ENCODE peak calls at places on chromosomes 11 and 22, in four cellular contexts. One of them, this sample, is unnamed.

GRCh38 chr11:14232652-14233051 is 126.3 kb downstream of the RRAS2 start:
- DNase-seq in SK-N-SH: peak; percentile 33
- DNase-seq in GM12878: no peak
- DNase-seq in K562: peak; percentile 49
- DNase-seq in this sample: no peak

GRCh38 chr11:1303196-1303821 is 6.1 kb downstream of the TOLLIP start:
- DNase-seq in SK-N-SH: peak; percentile 59
- DNase-seq in GM12878: no peak
- DNase-seq in K562: no peak
- DNase-seq in this sample: peak; percentile 22

GRCh38 chr11:128187829-128188228 is 399.5 kb downstream of the ETS1 start:
- DNase-seq in SK-N-SH: peak; percentile 69
- DNase-seq in GM12878: no peak
- DNase-seq in K562: no peak
- DNase-seq in this sample: no peak

GRCh38 chr11:1771273-1771672 is 7.5 kb upstream of the CTSD start:
- DNase-seq in SK-N-SH: no peak
- DNase-seq in GM12878: no peak
- DNase-seq in K562: no peak
- DNase-seq in this sample: peak; percentile 77

GRCh38 chr11:61554172-61554988 is 26.5 kb downstream of the SYT7 start:
- DNase-seq in SK-N-SH: no peak
- DNase-seq in GM12878: no peak
- DNase-seq in K562: peak; percentile 44
- DNase-seq in this sample: no peak

GRCh38 chr22:39352301-39352867 is 2.6 kb downstream of the SYNGR1 start:
- DNase-seq in SK-N-SH: no peak
- DNase-seq in GM12878: no peak
- DNase-seq in K562: no peak
- DNase-seq in this sample: no peak

GRCh38 chr11:121082670-121083069 is 18.4 kb upstream of the TECTA start:
- DNase-seq in SK-N-SH: no peak
- DNase-seq in GM12878: no peak
- DNase-seq in K562: no peak
- DNase-seq in this sample: no peak

GRCh38 chr11:65862941-65863888 is 3.0 kb downstream of the MUS81 start:
- DNase-seq in SK-N-SH: no peak
- DNase-seq in GM12878: no peak
- DNase-seq in K562: no peak
- DNase-seq in this sample: no peak

GRCh38 chr22:21587803-21588611 is 20.5 kb downstream of the UBE2L3 start:
- DNase-seq in SK-N-SH: no peak
- DNase-seq in GM12878: peak; percentile 78
- DNase-seq in K562: peak; percentile 74
- DNase-seq in this sample: no peak

GRCh38 chr11:96161271-96162089 is 181.5 kb downstream of the MAML2 start:
- DNase-seq in SK-N-SH: no peak
- DNase-seq in GM12878: no peak
- DNase-seq in K562: no peak
- DNase-seq in this sample: no peak

GRCh38 chr11:765025-765801 is 12.1 kb downstream of the GATD1 start:
- DNase-seq in SK-N-SH: peak; percentile 92
- DNase-seq in GM12878: no peak
- DNase-seq in K562: peak; percentile 59
- DNase-seq in this sample: peak; percentile 81

GRCh38 chr11:65411681-65412070 is 10.9 kb upstream of the NEAT1 start:
- DNase-seq in SK-N-SH: no peak
- DNase-seq in GM12878: no peak
- DNase-seq in K562: no peak
- DNase-seq in this sample: no peak

GRCh38 chr22:30422481-30423295 is 2.9 kb upstream of the MTFP1 start:
- DNase-seq in SK-N-SH: no peak
- DNase-seq in GM12878: no peak
- DNase-seq in K562: peak; percentile 19
- DNase-seq in this sample: peak; percentile 41

GRCh38 chr11:122189259-122189658 is 73.2 kb upstream of the BLID start:
- DNase-seq in SK-N-SH: no peak
- DNase-seq in GM12878: no peak
- DNase-seq in K562: no peak
- DNase-seq in this sample: no peak

GRCh38 chr22:35399114-35399677 is 744 bp upstream of the MCM5 start:
- DNase-seq in SK-N-SH: peak; percentile 76
- DNase-seq in GM12878: no peak
- DNase-seq in K562: no peak
- DNase-seq in this sample: no peak

GRCh38 chr22:35582861-35583670 is 34.1 kb downstream of the MB start:
- DNase-seq in SK-N-SH: peak; percentile 88
- DNase-seq in GM12878: peak; percentile 7
- DNase-seq in K562: peak; percentile 85
- DNase-seq in this sample: peak; percentile 53

GRCh38 chr11:114257621-114258558 is 38.3 kb upstream of the NNMT start:
- DNase-seq in SK-N-SH: peak; percentile 81
- DNase-seq in GM12878: no peak
- DNase-seq in K562: no peak
- DNase-seq in this sample: no peak

GRCh38 chr22:38111941-38112355 is 1.5 kb upstream of the BAIAP2L2 start:
- DNase-seq in SK-N-SH: no peak
- DNase-seq in GM12878: no peak
- DNase-seq in K562: no peak
- DNase-seq in this sample: no peak

GRCh38 chr11:85628771-85629341 is 463 bp downstream of the TMEM126B start:
- DNase-seq in SK-N-SH: no peak
- DNase-seq in GM12878: no peak
- DNase-seq in K562: no peak
- DNase-seq in this sample: no peak

GRCh38 chr22:39215430-39216142 is 29.2 kb downstream of the PDGFB start:
- DNase-seq in SK-N-SH: no peak
- DNase-seq in GM12878: no peak
- DNase-seq in K562: peak; percentile 54
- DNase-seq in this sample: no peak

GRCh38 chr11:76843916-76844315 is 16.8 kb upstream of the ACER3 start:
- DNase-seq in SK-N-SH: no peak
- DNase-seq in GM12878: no peak
- DNase-seq in K562: peak; percentile 22
- DNase-seq in this sample: no peak

GRCh38 chr11:9802291-9802861 is 138.5 kb downstream of the SWAP70 start:
- DNase-seq in SK-N-SH: peak; percentile 14
- DNase-seq in GM12878: no peak
- DNase-seq in K562: no peak
- DNase-seq in this sample: no peak

GRCh38 chr22:47195156-47195675 is 432.8 kb downstream of the TBC1D22A start:
- DNase-seq in SK-N-SH: peak; percentile 34
- DNase-seq in GM12878: no peak
- DNase-seq in K562: no peak
- DNase-seq in this sample: no peak

GRCh38 chr22:37091986-37092385 is 17.5 kb downstream of the TMPRSS6 start:
- DNase-seq in SK-N-SH: no peak
- DNase-seq in GM12878: no peak
- DNase-seq in K562: no peak
- DNase-seq in this sample: no peak

GRCh38 chr22:37098976-37099577 is 10.4 kb downstream of the TMPRSS6 start:
- DNase-seq in SK-N-SH: no peak
- DNase-seq in GM12878: no peak
- DNase-seq in K562: no peak
- DNase-seq in this sample: no peak

GRCh38 chr22:37094239-37094638 is 15.3 kb downstream of the TMPRSS6 start:
- DNase-seq in SK-N-SH: no peak
- DNase-seq in GM12878: no peak
- DNase-seq in K562: no peak
- DNase-seq in this sample: no peak

GRCh38 chr22:37092997-37093396 is 16.5 kb downstream of the TMPRSS6 start:
- DNase-seq in SK-N-SH: no peak
- DNase-seq in GM12878: no peak
- DNase-seq in K562: no peak
- DNase-seq in this sample: no peak

DNA sequence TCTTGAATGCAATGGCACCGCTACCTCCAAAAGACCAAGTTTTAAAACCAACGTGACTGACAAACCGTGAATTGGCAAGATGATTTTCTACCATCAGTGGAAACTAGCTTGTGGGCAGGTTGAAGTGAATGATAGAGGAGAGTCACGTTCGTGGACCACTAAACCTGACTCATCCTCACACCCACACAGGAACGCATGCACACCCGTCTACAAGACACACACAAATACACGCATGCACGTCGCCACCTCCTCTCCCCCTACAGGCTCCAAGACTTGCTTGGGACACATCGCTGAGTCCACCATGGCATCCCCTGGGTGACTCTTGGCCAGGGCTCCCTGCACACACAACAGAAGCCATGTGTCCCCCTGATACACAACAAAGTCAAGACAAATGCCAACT is 14.4 kb downstream of the TMPRSS6 start:
- DNase-seq in SK-N-SH: no peak
- DNase-seq in GM12878: no peak
- DNase-seq in K562: peak; percentile 10
- DNase-seq in this sample: no peak
- TF ChIP-seq GABPA in SK-N-SH: no peak
- TF ChIP-seq GABPA in GM12878: no peak
- TF ChIP-seq GABPA in K562: no peak
- TF ChIP-seq GABPA in this sample: no peak

GRCh38 chr11:78840623-78841022 is 266.0 kb upstream of the NARS2 start:
- DNase-seq in SK-N-SH: no peak
- DNase-seq in GM12878: no peak
- DNase-seq in K562: no peak
- DNase-seq in this sample: no peak
- TF ChIP-seq CTCF in SK-N-SH: no peak
- TF ChIP-seq CTCF in GM12878: no peak
- TF ChIP-seq CTCF in K562: no peak
- TF ChIP-seq CTCF in this sample: no peak

GRCh38 chr22:24590596-24591173 is 2.2 kb downstream of the LRRC75B start:
- DNase-seq in SK-N-SH: no peak
- DNase-seq in GM12878: no peak
- DNase-seq in K562: no peak
- DNase-seq in this sample: no peak
- TF ChIP-seq GABPA in SK-N-SH: no peak
- TF ChIP-seq GABPA in GM12878: no peak
- TF ChIP-seq GABPA in K562: no peak
- TF ChIP-seq GABPA in this sample: no peak

DNA sequence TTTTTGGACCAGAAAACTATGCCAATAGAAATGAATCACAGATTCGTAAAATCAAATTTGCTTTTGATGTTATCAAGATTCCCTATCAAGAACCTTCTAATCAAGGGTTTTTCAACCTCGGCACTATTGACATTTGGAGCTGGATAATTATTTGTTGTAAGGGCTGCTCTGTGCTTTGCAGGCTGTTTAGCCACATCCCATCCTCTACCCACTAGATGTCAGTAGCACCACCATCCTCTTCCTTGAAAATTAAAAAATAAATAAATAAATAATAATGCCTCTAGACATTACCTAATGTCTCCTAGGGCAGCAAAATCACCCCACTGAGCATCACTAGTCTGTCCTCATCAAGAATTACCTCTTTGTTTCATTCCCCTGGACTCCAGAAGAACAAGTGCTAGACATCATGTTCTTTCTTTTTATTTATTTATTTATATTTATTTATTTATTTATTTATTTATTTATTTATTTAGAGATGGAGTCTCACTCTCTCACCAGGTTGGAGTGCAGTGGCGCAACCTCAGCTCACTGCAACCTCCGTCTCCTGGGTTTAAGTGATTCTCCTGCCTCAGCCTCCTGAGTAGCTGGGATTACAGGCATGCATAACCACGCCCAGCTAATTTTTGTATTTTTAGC is 744.7 kb downstream of the KCNA4 start:
- DNase-seq in SK-N-SH: no peak
- DNase-seq in GM12878: no peak
- DNase-seq in K562: no peak
- DNase-seq in this sample: no peak
- TF ChIP-seq CTCF in SK-N-SH: peak; percentile 61
- TF ChIP-seq CTCF in GM12878: peak; percentile 9
- TF ChIP-seq CTCF in K562: no peak
- TF ChIP-seq CTCF in this sample: no peak

DNA sequence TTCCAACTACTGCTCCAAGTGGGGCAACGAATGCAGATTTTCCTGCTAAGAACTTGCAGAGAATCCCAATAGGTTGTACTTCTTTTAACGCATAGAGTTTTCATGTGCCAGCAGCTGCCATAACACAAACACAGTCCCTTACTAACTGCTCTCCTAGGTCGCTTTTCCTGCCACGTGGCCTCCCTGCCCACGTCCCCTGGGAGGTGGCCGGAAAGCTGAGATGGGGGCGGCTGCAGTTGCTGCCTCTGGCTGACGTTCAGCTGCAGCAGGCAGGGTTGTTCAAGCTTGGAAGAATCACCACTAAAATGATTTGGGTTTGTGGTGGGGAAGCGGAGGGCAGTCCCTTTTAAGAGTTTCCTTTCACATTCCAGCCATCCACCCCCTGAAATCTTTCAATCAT is 39.3 kb downstream of the ZNF202 start:
- DNase-seq in SK-N-SH: no peak
- DNase-seq in GM12878: peak; percentile 9
- DNase-seq in K562: no peak
- DNase-seq in this sample: no peak
- TF ChIP-seq GABPA in SK-N-SH: no peak
- TF ChIP-seq GABPA in GM12878: no peak
- TF ChIP-seq GABPA in K562: no peak
- TF ChIP-seq GABPA in this sample: no peak

GRCh38 chr22:19822301-19823117 is 32.2 kb downstream of the GNB1L start:
- DNase-seq in SK-N-SH: peak; percentile 36
- DNase-seq in GM12878: no peak
- DNase-seq in K562: no peak
- DNase-seq in this sample: no peak

GRCh38 chr22:19821523-19822300 is 33.0 kb downstream of the GNB1L start:
- DNase-seq in SK-N-SH: peak; percentile 42
- DNase-seq in GM12878: no peak
- DNase-seq in K562: no peak
- DNase-seq in this sample: no peak

GRCh38 chr22:19819911-19820879 is 34.5 kb downstream of the GNB1L start:
- DNase-seq in SK-N-SH: peak; percentile 18
- DNase-seq in GM12878: no peak
- DNase-seq in K562: no peak
- DNase-seq in this sample: no peak

GRCh38 chr22:19819209-19819910 is 35.3 kb downstream of the GNB1L start:
- DNase-seq in SK-N-SH: no peak
- DNase-seq in GM12878: no peak
- DNase-seq in K562: no peak
- DNase-seq in this sample: no peak

DNA sequence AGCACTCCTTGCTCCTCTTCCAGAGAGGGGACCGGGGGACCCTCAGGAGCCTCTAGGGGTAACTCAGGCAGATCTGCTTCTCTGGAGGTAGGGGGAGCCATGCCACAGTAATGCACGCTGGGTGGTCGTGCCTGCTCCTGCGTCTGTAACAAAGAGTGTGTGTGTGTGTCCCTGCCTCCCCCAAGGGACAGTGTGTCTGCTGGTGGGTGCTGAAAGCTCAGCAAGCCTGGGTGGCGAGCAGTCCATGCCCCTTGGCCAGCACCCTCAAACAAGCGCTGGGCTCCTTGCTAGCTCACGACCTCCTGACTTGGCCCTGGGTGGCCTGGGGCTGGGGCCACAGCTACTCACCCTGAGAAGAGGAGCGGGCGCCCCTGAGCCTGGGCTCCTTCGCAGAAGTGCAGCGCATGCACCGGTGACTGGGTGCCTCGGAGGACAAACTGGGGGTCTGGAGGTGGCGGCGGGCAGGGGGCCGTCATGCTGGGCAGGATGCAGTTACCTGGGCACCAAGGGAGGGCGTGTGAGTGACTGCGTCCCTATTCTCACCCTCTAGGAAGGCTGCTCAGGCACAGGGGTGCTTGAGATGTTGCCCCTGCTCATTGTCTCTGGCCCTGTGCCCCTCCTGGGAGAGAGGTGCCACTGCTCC is 33.7 kb downstream of the GNB1L start:
- DNase-seq in SK-N-SH: peak; percentile 47
- DNase-seq in GM12878: no peak
- DNase-seq in K562: no peak
- DNase-seq in this sample: no peak
- TF ChIP-seq CTCF in SK-N-SH: no peak
- TF ChIP-seq CTCF in GM12878: no peak
- TF ChIP-seq CTCF in K562: peak; percentile 43
- TF ChIP-seq CTCF in this sample: no peak

This sample was measured in HL-60.